ENCODE peak calls at places on chromosome X, in six cellular contexts. M is kidney glomerular epithelial cell, O is HCT116, T is SK-N-DZ, W is HTR-8/SVneo, B is left cardiac atrium. C is an unnamed sample.

GRCh38 chrX:15382809-15383208 is 1.4 kb downstream of the VEGFD start:
- DNase-seq in O (no peak), W (no peak), M (no peak), T (peak; percentile 32), B (no peak), C (peak; percentile 10)

GRCh38 chrX:120664081-120664480 is 34.2 kb upstream of the C1GALT1C1 start:
- DNase-seq in B (no peak), W (no peak), T (no peak), O (peak; percentile 18), M (no peak), C (no peak)

GRCh38 chrX:26845051-26845450 is 618.1 kb downstream of the PPP4R3C start:
- DNase-seq in O (no peak), B (no peak), W (peak; percentile 5), T (no peak), M (no peak), C (peak; percentile 20)

GRCh38 chrX:49627030-49627777 is 28.4 kb downstream of the GAGE1 start:
- DNase-seq in W (no peak), M (no peak), O (peak; percentile 51), T (no peak), B (no peak), C (no peak)

GRCh38 chrX:70422886-70423336 is at the start of gene GDPD2:
- DNase-seq in O (no peak), W (peak; percentile 53), B (no peak), M (peak; percentile 3), T (peak; percentile 39), C (peak; percentile 28)

GRCh38 chrX:30822068-30822671 is 66.9 kb downstream of the TAB3 start:
- DNase-seq in M (no peak), O (no peak), B (no peak), W (no peak), T (no peak), C (peak; percentile 25)

GRCh38 chrX:141638601-141639000 is 49.1 kb downstream of the SPANXA2 start:
- DNase-seq in O (no peak), T (no peak), W (no peak), M (no peak), B (no peak), C (no peak)

GRCh38 chrX:130716822-130717405 is 186.1 kb downstream of the ENOX2 start:
- DNase-seq in O (no peak), W (no peak), M (no peak), T (no peak), B (no peak), C (no peak)

GRCh38 chrX:77003956-77004355 is 443.2 kb upstream of the FGF16 start:
- DNase-seq in O (no peak), T (no peak), M (no peak), B (no peak), W (no peak), C (no peak)

GRCh38 chrX:353566-354535 is 32.9 kb downstream of the PPP2R3B start:
- DNase-seq in O (no peak), T (no peak), M (no peak), W (no peak), B (no peak), C (no peak)

GRCh38 chrX:41759817-41760216 is 35.8 kb downstream of the GPR82 start:
- DNase-seq in W (peak; percentile 2), O (peak; percentile 15), B (no peak), M (no peak), T (no peak), C (peak; percentile 56)

GRCh38 chrX:18951032-18951431 is 32.9 kb downstream of the PHKA2 start:
- DNase-seq in B (no peak), O (no peak), T (no peak), M (no peak), W (no peak), C (no peak)

GRCh38 chrX:18891561-18891945 is 92.4 kb downstream of the PHKA2 start:
- DNase-seq in O (no peak), W (no peak), M (no peak), T (no peak), B (no peak), C (no peak)

GRCh38 chrX:109839694-109840358 is 106.8 kb upstream of the ACSL4 start:
- DNase-seq in M (no peak), B (peak; percentile 34), W (no peak), O (peak; percentile 10), T (no peak), C (peak; percentile 45)

GRCh38 chrX:48685416-48685815 is 1.8 kb downstream of the WAS start:
- DNase-seq in O (no peak), B (no peak), M (no peak), W (no peak), T (no peak), C (no peak)

GRCh38 chrX:136170109-136170800 is 22.9 kb downstream of the FHL1 start:
- DNase-seq in W (no peak), M (peak; percentile 39), O (no peak), T (no peak), B (no peak), C (peak; percentile 65)

GRCh38 chrX:74420194-74421035 is 878 bp upstream of the SLC16A2 start:
- DNase-seq in B (peak; percentile 78), M (peak; percentile 11), O (no peak), W (peak; percentile 71), T (peak; percentile 61), C (peak; percentile 65)

GRCh38 chrX:7083468-7084396 is 63.8 kb upstream of the STS start:
- DNase-seq in B (no peak), M (peak; percentile 49), T (no peak), O (peak; percentile 23), W (peak; percentile 67), C (peak; percentile 88)

GRCh38 chrX:37993857-37994619 is 12.3 kb upstream of the SYTL5 start:
- DNase-seq in O (peak; percentile 42), W (no peak), T (no peak), M (no peak), B (no peak), C (no peak)

GRCh38 chrX:68568136-68568535 is 69.3 kb downstream of the YIPF6 start:
- DNase-seq in M (no peak), O (no peak), B (no peak), W (no peak), T (no peak), C (no peak)

GRCh38 chrX:22396408-22396807 is 123.7 kb downstream of the CBLL2 start:
- DNase-seq in T (no peak), B (no peak), M (peak; percentile 12), O (no peak), W (no peak), C (no peak)

GRCh38 chrX:97672608-97673007 is 788.9 kb downstream of the RPA4 start:
- DNase-seq in O (no peak), B (no peak), W (no peak), T (no peak), M (no peak), C (no peak)

GRCh38 chrX:17860179-17860780 is 818 bp downstream of the RAI2 start:
- DNase-seq in B (peak; percentile 37), O (no peak), M (no peak), W (no peak), T (peak; percentile 6), C (no peak)

GRCh38 chrX:56564182-56564885 is 907 bp downstream of the UBQLN2 start:
- DNase-seq in M (peak; percentile 46), O (no peak), T (peak; percentile 16), W (no peak), B (peak; percentile 23), C (no peak)

GRCh38 chrX:81120936-81121351 is 80.8 kb downstream of the HMGN5 start:
- DNase-seq in M (peak; percentile 55), B (peak; percentile 39), W (no peak), O (no peak), T (peak; percentile 52), C (peak; percentile 73)

GRCh38 chrX:154002215-154002719 is 17.4 kb downstream of the IRAK1 start:
- DNase-seq in T (peak; percentile 56), M (peak; percentile 24), B (no peak), O (no peak), W (no peak), C (peak; percentile 73)

GRCh38 chrX:110287605-110288004 is 30.3 kb downstream of the AMMECR1 start:
- DNase-seq in T (no peak), B (no peak), O (no peak), M (no peak), W (no peak), C (peak; percentile 44)

GRCh38 chrX:19628006-19628575 is 112.8 kb upstream of the MAP3K15 start:
- DNase-seq in T (no peak), W (no peak), B (no peak), O (no peak), M (no peak), C (peak; percentile 7)

GRCh38 chrX:109782994-109783711 is 50.1 kb upstream of the ACSL4 start:
- DNase-seq in W (no peak), M (no peak), B (no peak), T (no peak), O (no peak), C (no peak)

GRCh38 chrX:130810561-130810960 is 92.4 kb downstream of the ENOX2 start:
- DNase-seq in M (no peak), O (no peak), B (no peak), W (no peak), T (no peak), C (no peak)

GRCh38 chrX:9790866-9791265 is 4.6 kb downstream of the SHROOM2 start:
- DNase-seq in O (no peak), T (no peak), W (no peak), M (no peak), B (no peak), C (no peak)

GRCh38 chrX:71181558-71181909 is 36.9 kb downstream of the NLGN3 start:
- DNase-seq in M (no peak), O (no peak), T (no peak), W (no peak), B (no peak), C (no peak)

GRCh38 chrX:37302569-37302968 is 46.6 kb upstream of the PRRG1 start:
- DNase-seq in B (peak; percentile 20), M (no peak), O (peak; percentile 10), W (peak; percentile 1), T (no peak), C (peak; percentile 1)

GRCh38 chrX:12779534-12779933 is 11.7 kb upstream of the PRPS2 start:
- DNase-seq in T (no peak), O (no peak), M (peak; percentile 22), B (no peak), W (no peak), C (no peak)

GRCh38 chrX:153494541-153495361 is at the start of gene BGN:
- DNase-seq in W (peak; percentile 41), O (no peak), M (no peak), B (peak; percentile 62), T (peak; percentile 68), C (peak; percentile 42)